ENCODE peak calls at places on chromosomes 2 and 18, in six cellular contexts. R is vagina; X is hippocampal formation; D is thoracic aorta; G is lower lobe of right lung; H is activated CD8-positive, alpha-beta memory T cell treated with anti-CD3 and anti-CD28 coated beads, Interleukin-2, amount 50 U/mL, for 4 hours. Q is an unnamed sample.

GRCh38 chr2:170155022-170155722 is 22.8 kb upstream of the MYO3B start:
- DNase-seq in R (no peak), H (no peak), G (no peak), D (no peak), X (no peak), Q (no peak)

GRCh38 chr2:73163522-73164367 is 38.6 kb upstream of the NOTO start:
- DNase-seq in H (peak; percentile 68), D (no peak), G (peak; percentile 57), X (peak; percentile 42), R (no peak), Q (peak; percentile 87)

GRCh38 chr2:64522843-64523428 is 1.2 kb upstream of the AFTPH start:
- DNase-seq in G (peak; percentile 59), D (no peak), R (no peak), X (peak; percentile 44), H (peak; percentile 67), Q (peak; percentile 76)

GRCh38 chr2:10331702-10332401 is 29.1 kb downstream of the HPCAL1 start:
- DNase-seq in X (no peak), H (peak; percentile 37), G (peak; percentile 69), D (no peak), R (no peak), Q (peak; percentile 66)

GRCh38 chr2:98867539-98868309 is 68.3 kb downstream of the CRACDL start:
- DNase-seq in X (no peak), R (no peak), D (no peak), G (no peak), H (no peak), Q (no peak)

GRCh38 chr2:19209575-19210341 is 148.7 kb downstream of the OSR1 start:
- DNase-seq in X (no peak), G (no peak), R (no peak), D (no peak), H (no peak), Q (no peak)

GRCh38 chr2:233061591-233062446 is 1.7 kb downstream of the INPP5D start:
- DNase-seq in R (no peak), G (peak; percentile 68), X (no peak), D (no peak), H (peak; percentile 21), Q (peak; percentile 86)

GRCh38 chr18:54958711-54959625 is at the start of gene CCDC68:
- DNase-seq in G (peak; percentile 81), X (no peak), D (no peak), H (no peak), R (no peak), Q (no peak)

GRCh38 chr18:56200381-56200831 is 438.0 kb downstream of the TXNL1 start:
- DNase-seq in X (no peak), D (no peak), H (no peak), R (no peak), G (no peak), Q (no peak)

GRCh38 chr2:187986392-187987105 is 305.1 kb upstream of the GULP1 start:
- DNase-seq in H (no peak), D (no peak), R (no peak), G (no peak), X (no peak), Q (no peak)

GRCh38 chr2:143284087-143284675 is 155.0 kb downstream of the ARHGAP15 start:
- DNase-seq in R (no peak), G (no peak), D (no peak), X (no peak), H (peak; percentile 24), Q (no peak)

GRCh38 chr2:128557841-128558241 is 239.2 kb upstream of the HS6ST1 start:
- DNase-seq in G (no peak), R (no peak), X (no peak), D (no peak), H (no peak), Q (no peak)

GRCh38 chr2:226782092-226782713 is 17.4 kb downstream of the IRS1 start:
- DNase-seq in H (no peak), D (no peak), R (no peak), X (no peak), G (no peak), Q (no peak)

GRCh38 chr2:46508734-46509133 is 29.4 kb downstream of the TMEM247 start:
- DNase-seq in H (no peak), G (no peak), D (no peak), X (no peak), R (no peak), Q (no peak)

GRCh38 chr2:40199758-40200157 is 252.1 kb downstream of the SLC8A1 start:
- DNase-seq in R (no peak), G (no peak), D (no peak), X (no peak), H (no peak), Q (no peak)

GRCh38 chr2:241190291-241190981 is 2.0 kb downstream of the ANO7 start:
- DNase-seq in G (peak; percentile 36), R (no peak), D (no peak), H (no peak), X (no peak), Q (peak; percentile 79)

GRCh38 chr2:207483066-207483465 is 46.7 kb upstream of the CREB1 start:
- DNase-seq in R (no peak), G (no peak), D (no peak), H (no peak), X (no peak), Q (no peak)

GRCh38 chr18:42517896-42518295 is 562.9 kb downstream of the PIK3C3 start:
- DNase-seq in X (no peak), R (no peak), G (no peak), H (no peak), D (no peak), Q (no peak)

GRCh38 chr2:195466427-195466826 is 190.6 kb upstream of the SLC39A10 start:
- DNase-seq in D (no peak), H (no peak), X (no peak), R (no peak), G (no peak), Q (no peak)

GRCh38 chr2:113274427-113274826 is 4.3 kb downstream of the PAX8 start:
- DNase-seq in R (no peak), G (no peak), X (no peak), H (no peak), D (no peak), Q (no peak)

GRCh38 chr2:100418563-100418962 is 1.1 kb upstream of the CHST10 start:
- DNase-seq in R (no peak), H (no peak), X (no peak), G (no peak), D (no peak), Q (no peak)

GRCh38 chr2:20925265-20925889 is 102.5 kb upstream of the LDAH start:
- DNase-seq in R (no peak), G (no peak), X (no peak), H (no peak), D (no peak), Q (no peak)

GRCh38 chr2:38032946-38033345 is 43.0 kb downstream of the CYP1B1 start:
- DNase-seq in G (no peak), D (no peak), X (no peak), R (no peak), H (no peak), Q (no peak)

GRCh38 chr18:13582283-13582682 is 144.1 kb downstream of the FAM210A start:
- DNase-seq in G (no peak), D (no peak), R (no peak), X (no peak), H (no peak), Q (no peak)

GRCh38 chr2:181466661-181467576 is 9.7 kb downstream of the ITGA4 start:
- DNase-seq in R (no peak), D (no peak), G (peak; percentile 82), X (peak; percentile 25), H (peak; percentile 78), Q (peak; percentile 84)

GRCh38 chr2:199459286-199460100 is 1.8 kb upstream of the SATB2 start:
- DNase-seq in G (peak; percentile 91), X (peak; percentile 92), R (no peak), H (peak; percentile 60), D (no peak), Q (peak; percentile 97)

GRCh38 chr2:150610670-150611279 is 123.3 kb upstream of the RND3 start:
- DNase-seq in D (no peak), G (no peak), R (no peak), X (no peak), H (no peak), Q (no peak)

GRCh38 chr2:58291726-58292430 is 50.8 kb upstream of the FANCL start:
- DNase-seq in X (no peak), G (no peak), R (no peak), D (no peak), H (no peak), Q (no peak)

GRCh38 chr18:9353596-9353995 is 19.0 kb downstream of the TWSG1 start:
- DNase-seq in D (no peak), G (no peak), H (no peak), R (no peak), X (no peak), Q (no peak)

GRCh38 chr2:27901219-27901618 is 10.7 kb downstream of the BABAM2 start:
- DNase-seq in D (no peak), G (no peak), H (peak; percentile 22), X (no peak), R (no peak), Q (no peak)

GRCh38 chr18:23177433-23178072 is 42.3 kb downstream of the CABLES1 start:
- DNase-seq in D (no peak), G (no peak), R (no peak), H (no peak), X (no peak), Q (peak; percentile 52)

GRCh38 chr2:160401895-160402294 is 91.7 kb downstream of the RBMS1 start:
- DNase-seq in D (no peak), X (no peak), R (no peak), H (no peak), G (no peak), Q (no peak)

GRCh38 chr2:226985227-226985946 is 149.5 kb downstream of the RHBDD1 start:
- DNase-seq in X (peak; percentile 60), R (no peak), H (no peak), G (no peak), D (no peak), Q (no peak)

GRCh38 chr2:73851274-73851673 is 22.5 kb downstream of the STAMBP start:
- DNase-seq in D (no peak), G (no peak), H (no peak), R (no peak), X (no peak), Q (no peak)

GRCh38 chr2:152523091-152523490 is 188.1 kb downstream of the FMNL2 start:
- DNase-seq in R (no peak), H (no peak), G (no peak), X (no peak), D (no peak), Q (no peak)

GRCh38 chr2:149650006-149650405 is 62.4 kb upstream of the MMADHC start:
- DNase-seq in H (no peak), D (no peak), X (no peak), G (no peak), R (no peak), Q (no peak)

GRCh38 chr18:49639643-49640361 is 77.9 kb downstream of the LIPG start:
- DNase-seq in D (no peak), X (no peak), G (no peak), H (no peak), R (no peak), Q (peak; percentile 78)

GRCh38 chr2:235026649-235027557 is 75.1 kb downstream of the SH3BP4 start:
- DNase-seq in R (no peak), H (no peak), X (no peak), D (no peak), G (peak; percentile 76), Q (no peak)

Q was measured in posterior vena cava.